ENCODE peak calls at places on chromosomes 13 and 19, in eight cellular contexts. W is cardiac muscle cell, N is pancreas, D is SK-N-SH, V is GM23248, C is osteoblast, O is transverse colon, Z is body of pancreas. Q is an unnamed sample.

GRCh38 chr19:17469371-17470203 is 737 bp upstream of the SLC27A1 start:
- DNase-seq in C (peak; percentile 95), O (peak; percentile 97), W (peak; percentile 97), Z (peak; percentile 99), V (peak; percentile 99), N (peak; percentile 96), D (peak; percentile 88), Q (peak; percentile 98)

GRCh38 chr13:113120300-113121182 is 2.1 kb upstream of the F10 start:
- DNase-seq in W (no peak), N (no peak), Z (peak; percentile 0), V (no peak), D (no peak), C (peak; percentile 66), O (no peak), Q (no peak)

GRCh38 chr13:97108535-97108910 is 113.6 kb upstream of the MBNL2 start:
- DNase-seq in N (no peak), V (peak; percentile 67), C (no peak), D (no peak), Z (no peak), W (no peak), O (no peak), Q (peak; percentile 61)

GRCh38 chr19:48549380-48549779 is 2.6 kb upstream of the SULT2B1 start:
- DNase-seq in Z (no peak), O (no peak), C (no peak), D (no peak), V (no peak), N (no peak), W (no peak), Q (no peak)

GRCh38 chr19:17455711-17456123 is 5.0 kb downstream of the NXNL1 start:
- DNase-seq in D (peak; percentile 65), W (no peak), Z (no peak), O (no peak), V (peak; percentile 31), N (no peak), C (peak; percentile 80), Q (no peak)

GRCh38 chr13:112686987-112687386 is 2.9 kb upstream of the ATP11A start:
- DNase-seq in N (no peak), V (no peak), Z (no peak), O (no peak), W (no peak), C (peak; percentile 30), D (no peak), Q (peak; percentile 6)

GRCh38 chr13:74325106-74325505 is 190.9 kb upstream of the KLF12 start:
- DNase-seq in O (no peak), D (peak; percentile 39), N (peak; percentile 11), Z (peak; percentile 21), V (peak; percentile 59), W (peak; percentile 18), C (peak; percentile 66), Q (peak; percentile 27)

GRCh38 chr19:1066748-1067340 is at the start of gene ARHGAP45:
- DNase-seq in O (peak; percentile 70), V (peak; percentile 63), N (no peak), C (no peak), D (peak; percentile 66), W (no peak), Z (peak; percentile 57), Q (no peak)

GRCh38 chr13:98155475-98156111 is 12.7 kb downstream of the FARP1 start:
- DNase-seq in N (no peak), C (no peak), Z (peak; percentile 25), W (no peak), V (peak; percentile 74), D (no peak), O (no peak), Q (peak; percentile 66)

GRCh38 chr13:44816701-44817684 is 172.3 kb downstream of the NUFIP1 start:
- DNase-seq in W (no peak), C (peak; percentile 72), Z (no peak), N (no peak), V (peak; percentile 71), O (no peak), D (no peak), Q (no peak)

GRCh38 chr13:49681837-49682236 is 9.4 kb downstream of the EBPL start:
- DNase-seq in N (no peak), C (no peak), W (no peak), O (no peak), D (no peak), V (peak; percentile 39), Z (no peak), Q (no peak)

GRCh38 chr19:18308948-18309325 is 13.9 kb downstream of the LSM4 start:
- DNase-seq in D (no peak), V (no peak), C (peak; percentile 47), Z (no peak), W (no peak), N (no peak), O (no peak), Q (no peak)

GRCh38 chr19:8096071-8096470 is 43.5 kb downstream of the CCL25 start:
- DNase-seq in Z (no peak), V (no peak), N (no peak), D (no peak), C (no peak), W (no peak), O (no peak), Q (no peak)

GRCh38 chr13:51976423-51976822 is 34.8 kb downstream of the ATP7B start:
- DNase-seq in D (no peak), O (no peak), N (no peak), Z (no peak), V (no peak), C (no peak), W (no peak), Q (no peak)

GRCh38 chr13:110116072-110116487 is 190.9 kb downstream of the COL4A1 start:
- DNase-seq in D (peak; percentile 65), C (peak; percentile 95), V (peak; percentile 60), O (peak; percentile 63), W (peak; percentile 73), Z (peak; percentile 64), N (peak; percentile 69), Q (peak; percentile 73)

GRCh38 chr19:54325194-54325621 is 12.2 kb upstream of the LILRA5 start:
- DNase-seq in D (peak; percentile 59), V (peak; percentile 40), W (peak; percentile 50), O (no peak), C (peak; percentile 74), Z (peak; percentile 40), N (peak; percentile 42), Q (peak; percentile 53)

DNA sequence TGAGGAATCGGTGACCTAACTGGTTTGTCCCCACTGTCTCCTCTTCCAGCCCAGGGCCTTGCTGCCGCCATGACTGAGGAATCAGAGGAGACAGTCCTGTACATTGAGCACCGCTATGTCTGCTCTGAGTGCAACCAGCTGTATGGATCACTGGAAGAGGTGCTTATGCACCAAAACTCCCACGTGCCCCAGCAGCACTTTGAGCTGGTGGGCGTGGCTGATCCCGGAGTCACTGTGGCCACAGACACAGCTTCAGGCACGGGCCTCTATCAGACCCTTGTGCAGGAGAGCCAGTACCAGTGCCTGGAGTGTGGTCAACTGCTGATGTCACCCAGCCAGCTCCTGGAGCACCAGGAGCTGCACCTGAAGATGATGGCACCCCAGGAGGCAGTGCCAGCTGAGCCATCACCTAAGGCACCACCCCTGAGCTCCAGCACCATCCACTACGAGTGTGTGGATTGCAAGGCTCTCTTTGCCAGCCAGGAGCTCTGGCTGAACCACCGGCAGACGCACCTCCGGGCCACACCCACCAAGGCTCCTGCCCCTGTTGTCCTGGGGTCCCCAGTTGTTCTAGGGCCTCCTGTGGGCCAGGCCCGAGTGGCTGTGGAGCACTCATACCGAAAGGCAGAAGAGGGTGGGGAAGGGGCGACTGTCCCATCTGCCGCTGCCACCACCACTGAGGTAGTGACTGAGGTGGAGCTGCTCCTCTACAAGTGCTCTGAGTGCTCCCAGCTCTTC is 2.7 kb downstream of the ZNF574 start:
- DNase-seq in D (no peak), Z (no peak), N (no peak), W (no peak), C (no peak), V (peak; percentile 28), O (no peak), Q (no peak)
- H3K4me1 ChIP-seq in D (peaks cover 7% of the 10 kb centered on the region), Z (peaks cover 33% of the 10 kb centered on the region), N (peaks cover 10% of the 10 kb centered on the region), W (peaks cover 5% of the 10 kb centered on the region), C (peaks cover 20% of the 10 kb centered on the region), V (peaks cover 10% of the 10 kb centered on the region), O (peaks cover 30% of the 10 kb centered on the region), Q (peaks cover 14% of the 10 kb centered on the region)

DNA sequence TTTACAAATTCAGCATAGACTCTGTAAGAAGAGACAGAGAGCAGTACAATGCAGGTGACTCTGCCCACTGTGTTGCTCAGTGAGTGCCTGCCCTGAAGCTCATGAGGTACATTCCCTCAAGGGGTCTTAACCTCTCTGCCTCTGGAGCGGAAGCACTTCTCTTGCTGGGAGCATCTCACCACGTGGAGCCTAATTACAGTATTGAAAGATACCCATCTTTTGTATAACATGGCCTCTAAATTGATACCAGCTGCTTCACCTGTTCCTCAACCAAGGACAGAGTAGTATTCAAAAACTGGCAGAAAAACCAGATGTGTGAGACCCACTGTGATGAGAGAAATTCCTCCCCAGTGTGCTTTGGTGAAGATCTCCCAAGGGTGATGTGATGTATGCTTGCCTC is 77.1 kb downstream of the SACS start:
- DNase-seq in N (no peak), Z (no peak), W (no peak), O (no peak), C (no peak), V (no peak), D (peak; percentile 42), Q (no peak)
- H3K4me1 ChIP-seq in N (no peaks in the 10 kb centered on the region), Z (no peaks in the 10 kb centered on the region), W (no peaks in the 10 kb centered on the region), O (no peaks in the 10 kb centered on the region), C (no peaks in the 10 kb centered on the region), V (peaks cover 22% of the 10 kb centered on the region), D (no peaks in the 10 kb centered on the region), Q (no peaks in the 10 kb centered on the region)

DNA sequence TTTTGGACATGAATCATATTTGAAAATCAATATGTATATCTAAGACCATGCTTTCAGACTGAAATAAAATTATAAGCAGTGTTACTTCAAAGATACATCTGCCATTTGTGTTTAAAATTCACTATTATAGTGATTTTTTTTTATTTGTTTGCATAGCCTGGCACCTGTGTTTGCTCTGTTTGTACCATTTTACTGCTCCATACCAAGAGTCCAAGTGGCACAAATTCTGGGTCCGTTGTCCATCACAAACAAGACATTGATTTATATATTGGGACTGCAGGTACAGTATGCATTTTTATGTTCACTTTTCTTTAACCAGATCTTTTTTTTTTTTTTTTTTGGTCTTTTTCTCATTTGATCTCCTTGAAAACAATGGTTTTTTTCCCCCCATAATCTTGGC is 6.7 kb upstream of the GPR183 start:
- DNase-seq in W (no peak), N (no peak), V (no peak), Z (no peak), C (no peak), O (no peak), D (no peak), Q (no peak)
- H3K4me1 ChIP-seq in W (peaks cover 11% of the 10 kb centered on the region), N (peaks cover 5% of the 10 kb centered on the region), V (peaks cover 53% of the 10 kb centered on the region), Z (peaks cover 9% of the 10 kb centered on the region), C (peaks cover 58% of the 10 kb centered on the region), O (peaks cover 19% of the 10 kb centered on the region), D (peaks cover 12% of the 10 kb centered on the region), Q (peaks cover 15% of the 10 kb centered on the region)

GRCh38 chr13:30364876-30365275 is 57.4 kb upstream of the UBE2L5 start:
- DNase-seq in C (no peak), N (no peak), V (peak; percentile 51), O (no peak), W (no peak), Z (no peak), D (no peak), Q (no peak)

GRCh38 chr13:30364133-30364532 is 56.8 kb upstream of the KATNAL1 start:
- DNase-seq in D (peak; percentile 33), C (no peak), W (no peak), Z (no peak), V (peak; percentile 23), N (no peak), O (no peak), Q (no peak)

GRCh38 chr13:30362005-30362788 is 54.8 kb upstream of the KATNAL1 start:
- DNase-seq in D (no peak), W (no peak), Z (no peak), N (no peak), C (no peak), O (no peak), V (peak; percentile 6), Q (no peak)

GRCh38 chr13:30362869-30363268 is 55.5 kb upstream of the KATNAL1 start:
- DNase-seq in O (no peak), D (no peak), Z (no peak), W (no peak), C (no peak), N (no peak), V (peak; percentile 49), Q (no peak)

GRCh38 chr13:30363725-30364124 is 56.4 kb upstream of the KATNAL1 start:
- DNase-seq in V (no peak), N (no peak), D (no peak), O (no peak), Z (no peak), C (no peak), W (no peak), Q (no peak)
- H3K4me1 ChIP-seq in V (peaks cover 26% of the 10 kb centered on the region), N (no peaks in the 10 kb centered on the region), D (peaks cover 17% of the 10 kb centered on the region), O (no peaks in the 10 kb centered on the region), Z (no peaks in the 10 kb centered on the region), C (peaks cover 7% of the 10 kb centered on the region), W (peaks cover 26% of the 10 kb centered on the region), Q (peaks cover 9% of the 10 kb centered on the region)